ENCODE peak calls at places on chromosome 18, in nine cellular contexts. T is OCI-LY7, Y is thoracic aorta, J is Caki2, X is fibroblast of the aortic adventitia, I is right lobe of liver, R is H54, G is left cardiac atrium, B is AG04450. O is an unnamed sample.

GRCh38 chr18:3489462-3489861 is 39.5 kb downstream of the TGIF1 start:
- DNase-seq in T (no peak), Y (no peak), J (no peak), X (no peak), I (no peak), R (no peak), G (no peak), B (no peak), O (no peak)

GRCh38 chr18:24459772-24460171 is 665 bp upstream of the HRH4 start:
- DNase-seq in T (no peak), Y (no peak), J (no peak), X (no peak), I (no peak), R (no peak), G (no peak), B (no peak), O (no peak)

GRCh38 chr18:28153485-28154065 is 23.4 kb downstream of the CDH2 start:
- DNase-seq in T (no peak), Y (no peak), J (no peak), X (peak), I (no peak), R (no peak), G (no peak), B (no peak), O (peak)

GRCh38 chr18:37711990-37712389 is 146.4 kb upstream of the CELF4 start:
- DNase-seq in T (no peak), Y (no peak), J (no peak), X (no peak), I (no peak), R (no peak), G (no peak), B (no peak), O (no peak)

GRCh38 chr18:80149667-80150066 is 40.6 kb downstream of the ADNP2 start:
- DNase-seq in T (no peak), Y (no peak), J (no peak), X (no peak), I (no peak), R (no peak), G (no peak), B (no peak), O (no peak)

GRCh38 chr18:50297621-50298442 is 10.3 kb upstream of the CXXC1 start:
- DNase-seq in T (peak), Y (no peak), J (no peak), X (peak), I (peak), R (no peak), G (peak), B (no peak), O (peak)

GRCh38 chr18:47720741-47721140 is 209.7 kb downstream of the SMAD2 start:
- DNase-seq in T (no peak), Y (no peak), J (no peak), X (no peak), I (no peak), R (no peak), G (no peak), B (no peak), O (no peak)

GRCh38 chr18:10524507-10525425 is 1.1 kb upstream of the NAPG start:
- DNase-seq in T (no peak), Y (no peak), J (peak), X (no peak), I (no peak), R (no peak), G (no peak), B (no peak), O (peak)

GRCh38 chr18:9743200-9744016 is 35.3 kb downstream of the RAB31 start:
- DNase-seq in T (no peak), Y (peak), J (peak), X (peak), I (no peak), R (peak), G (peak), B (peak), O (peak)

GRCh38 chr18:10771053-10771709 is 245.4 kb downstream of the NAPG start:
- DNase-seq in T (no peak), Y (no peak), J (no peak), X (no peak), I (no peak), R (no peak), G (no peak), B (no peak), O (peak)

GRCh38 chr18:34595673-34596072 is 114.4 kb upstream of the DTNA start:
- DNase-seq in T (no peak), Y (no peak), J (no peak), X (peak), I (no peak), R (no peak), G (no peak), B (peak), O (peak)

GRCh38 chr18:70373062-70373519 is 84.2 kb downstream of the SOCS6 start:
- DNase-seq in T (no peak), Y (no peak), J (peak), X (peak), I (no peak), R (no peak), G (no peak), B (peak), O (peak)

GRCh38 chr18:55195863-55196262 is 236.6 kb upstream of the CCDC68 start:
- DNase-seq in T (no peak), Y (no peak), J (no peak), X (no peak), I (no peak), R (no peak), G (no peak), B (no peak), O (no peak)

GRCh38 chr18:48326901-48327675 is 82.1 kb downstream of the ZBTB7C start:
- DNase-seq in T (no peak), Y (no peak), J (peak), X (peak), I (peak), R (peak), G (no peak), B (no peak), O (peak)

GRCh38 chr18:36633961-36634412 is 194.8 kb downstream of the TPGS2 start:
- DNase-seq in T (no peak), Y (no peak), J (peak), X (no peak), I (no peak), R (no peak), G (no peak), B (no peak), O (no peak)

GRCh38 chr18:59900222-59901128 is 679 bp downstream of the PMAIP1 start:
- DNase-seq in T (peak), Y (no peak), J (peak), X (peak), I (no peak), R (no peak), G (peak), B (no peak), O (peak)

GRCh38 chr18:76126327-76126726 is 368.7 kb downstream of the ZNF516 start:
- DNase-seq in T (no peak), Y (no peak), J (no peak), X (no peak), I (no peak), R (no peak), G (no peak), B (no peak), O (no peak)

O was measured in GM23248.